ENCODE peak calls at places on chromosomes 5 and 9, in five cellular contexts. One of them, this sample, is unnamed.

GRCh38 chr9:12718482-12719026 is 25.4 kb downstream of the TYRP1 start:
- DNase-seq in spleen: no peak
- DNase-seq in neural progenitor cell: peak
- DNase-seq in GM23338: peak
- DNase-seq in RWPE1: no peak
- DNase-seq in this sample: peak

GRCh38 chr5:159010611-159011497 is 88.9 kb downstream of the EBF1 start:
- DNase-seq in spleen: peak
- DNase-seq in neural progenitor cell: no peak
- DNase-seq in GM23338: peak
- DNase-seq in RWPE1: no peak
- DNase-seq in this sample: peak

GRCh38 chr9:109923371-109923770 is 143.4 kb downstream of the PALM2AKAP2 start:
- DNase-seq in spleen: no peak
- DNase-seq in neural progenitor cell: no peak
- DNase-seq in GM23338: peak
- DNase-seq in RWPE1: no peak
- DNase-seq in this sample: peak

GRCh38 chr5:175246242-175246891 is 197.6 kb downstream of the DRD1 start:
- DNase-seq in spleen: no peak
- DNase-seq in neural progenitor cell: no peak
- DNase-seq in GM23338: no peak
- DNase-seq in RWPE1: peak
- DNase-seq in this sample: no peak

GRCh38 chr9:80701061-80701460 is 988.3 kb downstream of the TLE1 start:
- DNase-seq in spleen: no peak
- DNase-seq in neural progenitor cell: no peak
- DNase-seq in GM23338: no peak
- DNase-seq in RWPE1: no peak
- DNase-seq in this sample: no peak

GRCh38 chr5:78670870-78671269 is 22.3 kb upstream of the LHFPL2 start:
- DNase-seq in spleen: no peak
- DNase-seq in neural progenitor cell: no peak
- DNase-seq in GM23338: no peak
- DNase-seq in RWPE1: no peak
- DNase-seq in this sample: no peak

GRCh38 chr5:147290261-147290660 is 55.4 kb downstream of the STK32A start:
- DNase-seq in spleen: no peak
- DNase-seq in neural progenitor cell: peak
- DNase-seq in GM23338: peak
- DNase-seq in RWPE1: no peak
- DNase-seq in this sample: no peak

GRCh38 chr9:93896496-93897033 is 58.6 kb downstream of the BARX1 start:
- DNase-seq in spleen: peak
- DNase-seq in neural progenitor cell: no peak
- DNase-seq in GM23338: no peak
- DNase-seq in RWPE1: no peak
- DNase-seq in this sample: no peak

GRCh38 chr5:5665225-5666075 is 243.0 kb downstream of the ICE1 start:
- DNase-seq in spleen: no peak
- DNase-seq in neural progenitor cell: no peak
- DNase-seq in GM23338: no peak
- DNase-seq in RWPE1: peak
- DNase-seq in this sample: no peak

GRCh38 chr5:175238326-175238725 is 205.7 kb downstream of the DRD1 start:
- DNase-seq in spleen: no peak
- DNase-seq in neural progenitor cell: no peak
- DNase-seq in GM23338: no peak
- DNase-seq in RWPE1: no peak
- DNase-seq in this sample: no peak

GRCh38 chr5:127909078-127909477 is 174.5 kb upstream of the SLC12A2 start:
- DNase-seq in spleen: no peak
- DNase-seq in neural progenitor cell: peak
- DNase-seq in GM23338: peak
- DNase-seq in RWPE1: peak
- DNase-seq in this sample: peak

GRCh38 chr5:61202213-61202612 is 39.9 kb upstream of the SMIM15 start:
- DNase-seq in spleen: no peak
- DNase-seq in neural progenitor cell: no peak
- DNase-seq in GM23338: no peak
- DNase-seq in RWPE1: no peak
- DNase-seq in this sample: no peak

GRCh38 chr5:174834081-174834480 is 109.7 kb downstream of the MSX2 start:
- DNase-seq in spleen: no peak
- DNase-seq in neural progenitor cell: no peak
- DNase-seq in GM23338: no peak
- DNase-seq in RWPE1: no peak
- DNase-seq in this sample: no peak

GRCh38 chr5:116536279-116537161 is 38.1 kb downstream of the SEMA6A start:
- DNase-seq in spleen: no peak
- DNase-seq in neural progenitor cell: peak
- DNase-seq in GM23338: no peak
- DNase-seq in RWPE1: no peak
- DNase-seq in this sample: no peak

GRCh38 chr5:116531635-116532034 is 43.0 kb downstream of the SEMA6A start:
- DNase-seq in spleen: no peak
- DNase-seq in neural progenitor cell: no peak
- DNase-seq in GM23338: no peak
- DNase-seq in RWPE1: no peak
- DNase-seq in this sample: no peak

GRCh38 chr5:116532762-116533525 is 41.7 kb downstream of the SEMA6A start:
- DNase-seq in spleen: no peak
- DNase-seq in neural progenitor cell: no peak
- DNase-seq in GM23338: no peak
- DNase-seq in RWPE1: no peak
- DNase-seq in this sample: no peak

GRCh38 chr5:116531117-116531516 is 43.5 kb downstream of the SEMA6A start:
- DNase-seq in spleen: no peak
- DNase-seq in neural progenitor cell: no peak
- DNase-seq in GM23338: no peak
- DNase-seq in RWPE1: no peak
- DNase-seq in this sample: no peak

GRCh38 chr5:116534988-116535387 is 39.6 kb downstream of the SEMA6A start:
- DNase-seq in spleen: no peak
- DNase-seq in neural progenitor cell: no peak
- DNase-seq in GM23338: no peak
- DNase-seq in RWPE1: no peak
- DNase-seq in this sample: no peak
- TF ChIP-seq CTCF in spleen: no peak
- TF ChIP-seq CTCF in neural progenitor cell: no peak
- TF ChIP-seq CTCF in GM23338: no peak
- TF ChIP-seq CTCF in RWPE1: no peak
- TF ChIP-seq CTCF in this sample: no peak

GRCh38 chr5:41722359-41722950 is 147.8 kb downstream of the OXCT1 start:
- DNase-seq in spleen: no peak
- DNase-seq in neural progenitor cell: no peak
- DNase-seq in GM23338: peak
- DNase-seq in RWPE1: no peak
- DNase-seq in this sample: no peak
- TF ChIP-seq CTCF in spleen: no peak
- TF ChIP-seq CTCF in neural progenitor cell: no peak
- TF ChIP-seq CTCF in GM23338: peak
- TF ChIP-seq CTCF in RWPE1: no peak
- TF ChIP-seq CTCF in this sample: no peak

GRCh38 chr9:112655633-112656032 is 62.3 kb downstream of the INIP start:
- DNase-seq in spleen: no peak
- DNase-seq in neural progenitor cell: no peak
- DNase-seq in GM23338: peak
- DNase-seq in RWPE1: no peak
- DNase-seq in this sample: no peak

GRCh38 chr9:112665347-112665746 is 52.6 kb downstream of the INIP start:
- DNase-seq in spleen: no peak
- DNase-seq in neural progenitor cell: no peak
- DNase-seq in GM23338: no peak
- DNase-seq in RWPE1: no peak
- DNase-seq in this sample: no peak

GRCh38 chr9:112663681-112664080 is 54.2 kb downstream of the INIP start:
- DNase-seq in spleen: no peak
- DNase-seq in neural progenitor cell: no peak
- DNase-seq in GM23338: no peak
- DNase-seq in RWPE1: no peak
- DNase-seq in this sample: no peak

GRCh38 chr9:112664541-112664940 is 53.4 kb downstream of the INIP start:
- DNase-seq in spleen: no peak
- DNase-seq in neural progenitor cell: no peak
- DNase-seq in GM23338: no peak
- DNase-seq in RWPE1: no peak
- DNase-seq in this sample: no peak

DNA sequence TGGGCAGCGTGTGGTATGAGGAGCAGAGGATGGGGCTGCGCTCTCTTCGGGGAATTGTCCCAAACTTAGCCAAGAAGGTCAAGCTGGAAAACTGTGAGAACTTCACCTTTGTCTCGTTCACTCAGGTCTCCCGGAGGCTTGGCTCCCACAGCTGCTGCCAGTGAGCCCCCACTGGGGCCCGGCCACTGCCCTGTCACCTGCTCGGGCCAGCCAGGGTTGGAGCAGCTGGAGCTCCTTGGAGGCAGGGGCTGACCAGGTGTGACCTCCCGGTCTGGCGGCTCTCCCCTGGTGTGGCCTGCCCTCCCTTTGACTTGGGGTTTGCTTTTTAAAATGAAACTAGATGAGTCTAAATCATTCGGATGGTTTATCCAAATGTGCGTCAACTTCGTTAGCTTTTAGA is 58.0 kb downstream of the INIP start:
- DNase-seq in spleen: no peak
- DNase-seq in neural progenitor cell: no peak
- DNase-seq in GM23338: no peak
- DNase-seq in RWPE1: no peak
- DNase-seq in this sample: no peak
- TF ChIP-seq CTCF in spleen: no peak
- TF ChIP-seq CTCF in neural progenitor cell: no peak
- TF ChIP-seq CTCF in GM23338: no peak
- TF ChIP-seq CTCF in RWPE1: no peak
- TF ChIP-seq CTCF in this sample: no peak

GRCh38 chr5:10581867-10582511 is 18.1 kb downstream of the ANKRD33B start:
- DNase-seq in spleen: peak
- DNase-seq in neural progenitor cell: no peak
- DNase-seq in GM23338: no peak
- DNase-seq in RWPE1: no peak
- DNase-seq in this sample: no peak
- TF ChIP-seq CTCF in spleen: no peak
- TF ChIP-seq CTCF in neural progenitor cell: no peak
- TF ChIP-seq CTCF in GM23338: no peak
- TF ChIP-seq CTCF in RWPE1: no peak
- TF ChIP-seq CTCF in this sample: no peak

GRCh38 chr5:137497396-137498290 is 1.5 kb downstream of the SPOCK1 start:
- DNase-seq in spleen: no peak
- DNase-seq in neural progenitor cell: no peak
- DNase-seq in GM23338: peak
- DNase-seq in RWPE1: no peak
- DNase-seq in this sample: no peak
- TF ChIP-seq CTCF in spleen: no peak
- TF ChIP-seq CTCF in neural progenitor cell: no peak
- TF ChIP-seq CTCF in GM23338: peak
- TF ChIP-seq CTCF in RWPE1: no peak
- TF ChIP-seq CTCF in this sample: no peak

GRCh38 chr9:132214027-132214622 is 52.3 kb downstream of the NTNG2 start:
- DNase-seq in spleen: no peak
- DNase-seq in neural progenitor cell: peak
- DNase-seq in GM23338: peak
- DNase-seq in RWPE1: peak
- DNase-seq in this sample: peak
- TF ChIP-seq CTCF in spleen: no peak
- TF ChIP-seq CTCF in neural progenitor cell: no peak
- TF ChIP-seq CTCF in GM23338: no peak
- TF ChIP-seq CTCF in RWPE1: no peak
- TF ChIP-seq CTCF in this sample: no peak

GRCh38 chr9:92254401-92255337 is 38.8 kb downstream of the IARS1 start:
- DNase-seq in spleen: no peak
- DNase-seq in neural progenitor cell: no peak
- DNase-seq in GM23338: no peak
- DNase-seq in RWPE1: no peak
- DNase-seq in this sample: no peak
- TF ChIP-seq CTCF in spleen: no peak
- TF ChIP-seq CTCF in neural progenitor cell: no peak
- TF ChIP-seq CTCF in GM23338: no peak
- TF ChIP-seq CTCF in RWPE1: no peak
- TF ChIP-seq CTCF in this sample: no peak

DNA sequence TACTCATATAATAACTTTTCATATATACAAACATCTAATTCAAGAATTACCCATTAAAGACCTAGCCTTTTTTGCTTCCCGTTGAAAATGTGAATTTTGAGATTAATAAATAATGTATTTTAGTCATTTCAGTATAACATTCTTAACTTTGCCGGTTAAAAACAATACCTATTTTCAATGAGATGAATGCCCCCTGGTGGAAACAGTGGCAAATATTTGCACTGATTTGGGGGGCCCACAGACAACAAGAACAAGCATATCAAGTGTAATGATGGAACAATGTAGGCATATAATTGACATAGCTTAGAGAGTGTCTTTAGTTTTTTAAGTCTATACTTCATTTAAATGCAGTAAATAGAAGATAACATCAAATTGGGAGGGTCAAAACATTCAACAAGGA is 111.9 kb downstream of the NTRK2 start:
- DNase-seq in spleen: no peak
- DNase-seq in neural progenitor cell: peak
- DNase-seq in GM23338: peak
- DNase-seq in RWPE1: peak
- DNase-seq in this sample: peak
- TF ChIP-seq CTCF in spleen: no peak
- TF ChIP-seq CTCF in neural progenitor cell: peak
- TF ChIP-seq CTCF in GM23338: peak
- TF ChIP-seq CTCF in RWPE1: peak
- TF ChIP-seq CTCF in this sample: peak

GRCh38 chr9:4741365-4742031 is 496 bp upstream of the AK3 start:
- DNase-seq in spleen: no peak
- DNase-seq in neural progenitor cell: no peak
- DNase-seq in GM23338: peak
- DNase-seq in RWPE1: no peak
- DNase-seq in this sample: peak
- TF ChIP-seq CTCF in spleen: no peak
- TF ChIP-seq CTCF in neural progenitor cell: no peak
- TF ChIP-seq CTCF in GM23338: no peak
- TF ChIP-seq CTCF in RWPE1: no peak
- TF ChIP-seq CTCF in this sample: no peak

GRCh38 chr5:35246411-35246810 is 16.1 kb upstream of the PRLR start:
- DNase-seq in spleen: no peak
- DNase-seq in neural progenitor cell: peak
- DNase-seq in GM23338: peak
- DNase-seq in RWPE1: no peak
- DNase-seq in this sample: no peak
- TF ChIP-seq CTCF in spleen: no peak
- TF ChIP-seq CTCF in neural progenitor cell: no peak
- TF ChIP-seq CTCF in GM23338: peak
- TF ChIP-seq CTCF in RWPE1: no peak
- TF ChIP-seq CTCF in this sample: no peak